ENCODE peak calls at places on chromosomes 3 and 15, in five cellular contexts. G, H, N, P and E are unnamed samples.

GRCh38 chr3:177300039-177300833 is 103.0 kb upstream of the TBL1XR1 start:
- DNase-seq in P (no peak), G (no peak), H (peak), N (no peak), E (no peak)

GRCh38 chr15:52256930-52257733 is 38.5 kb downstream of the MYO5C start:
- DNase-seq in P (no peak), N (peak), H (peak), G (no peak), E (no peak)

GRCh38 chr15:50256188-50257041 is 9.1 kb downstream of the HDC start:
- DNase-seq in P (no peak), N (no peak), G (no peak), H (no peak), E (no peak)

GRCh38 chr15:67458449-67458848 is 62.5 kb upstream of the C15orf61 start:
- DNase-seq in N (no peak), H (no peak), G (no peak), P (no peak), E (no peak)

GRCh38 chr3:10928961-10929471 is 63.5 kb upstream of the SLC6A1 start:
- DNase-seq in N (no peak), P (no peak), H (no peak), G (no peak), E (no peak)

GRCh38 chr3:184783309-184783708 is 28.7 kb upstream of the VPS8 start:
- DNase-seq in G (no peak), P (no peak), N (no peak), H (no peak), E (no peak)

GRCh38 chr15:61750271-61751084 is 309.8 kb downstream of the VPS13C start:
- DNase-seq in H (no peak), G (no peak), N (no peak), P (peak), E (no peak)

GRCh38 chr15:40047413-40048154 is 8.6 kb upstream of the SRP14 start:
- DNase-seq in N (peak), G (peak), H (no peak), P (peak), E (peak)

GRCh38 chr3:128242818-128243601 is 89.7 kb downstream of the EEFSEC start:
- DNase-seq in P (no peak), H (no peak), N (peak), G (no peak), E (no peak)

GRCh38 chr3:190320594-190321362 is 1.5 kb downstream of the CLDN1 start:
- DNase-seq in N (no peak), H (no peak), G (no peak), P (no peak), E (no peak)

GRCh38 chr3:46719735-46720271 is 2.1 kb upstream of the PRSS50 start:
- DNase-seq in H (peak), P (no peak), N (no peak), G (no peak), E (no peak)

GRCh38 chr3:120524171-120524923 is 71.8 kb upstream of the NDUFB4 start:
- DNase-seq in P (no peak), G (no peak), H (no peak), N (no peak), E (no peak)

GRCh38 chr3:81749285-81749684 is 12.2 kb downstream of the GBE1 start:
- DNase-seq in H (no peak), N (no peak), P (no peak), G (no peak), E (no peak)

GRCh38 chr15:78055923-78056713 is 21.4 kb downstream of the TBC1D2B start:
- DNase-seq in G (no peak), H (peak), P (peak), N (no peak), E (no peak)

GRCh38 chr15:38636597-38636996 is 72.0 kb upstream of the RASGRP1 start:
- DNase-seq in H (no peak), P (no peak), N (no peak), G (peak), E (no peak)

GRCh38 chr3:54882114-54882833 is 45.6 kb downstream of the LRTM1 start:
- DNase-seq in N (no peak), H (no peak), P (peak), G (no peak), E (no peak)

GRCh38 chr3:76026379-76026778 is 241.0 kb upstream of the ZNF717 start:
- DNase-seq in P (no peak), H (no peak), G (no peak), N (no peak), E (no peak)

GRCh38 chr15:74289671-74290070 is 53.5 kb downstream of the CCDC33 start:
- DNase-seq in H (no peak), P (no peak), N (no peak), G (no peak), E (no peak)

GRCh38 chr15:74294010-74294409 is 57.9 kb downstream of the CCDC33 start:
- DNase-seq in N (no peak), G (no peak), P (no peak), H (no peak), E (no peak)

GRCh38 chr15:74290645-74291044 is 54.5 kb downstream of the CCDC33 start:
- DNase-seq in H (no peak), G (no peak), N (no peak), P (no peak), E (no peak)

GRCh38 chr15:74293021-74293810 is 57.1 kb downstream of the CCDC33 start:
- DNase-seq in G (no peak), N (no peak), P (no peak), H (no peak), E (no peak)

DNA sequence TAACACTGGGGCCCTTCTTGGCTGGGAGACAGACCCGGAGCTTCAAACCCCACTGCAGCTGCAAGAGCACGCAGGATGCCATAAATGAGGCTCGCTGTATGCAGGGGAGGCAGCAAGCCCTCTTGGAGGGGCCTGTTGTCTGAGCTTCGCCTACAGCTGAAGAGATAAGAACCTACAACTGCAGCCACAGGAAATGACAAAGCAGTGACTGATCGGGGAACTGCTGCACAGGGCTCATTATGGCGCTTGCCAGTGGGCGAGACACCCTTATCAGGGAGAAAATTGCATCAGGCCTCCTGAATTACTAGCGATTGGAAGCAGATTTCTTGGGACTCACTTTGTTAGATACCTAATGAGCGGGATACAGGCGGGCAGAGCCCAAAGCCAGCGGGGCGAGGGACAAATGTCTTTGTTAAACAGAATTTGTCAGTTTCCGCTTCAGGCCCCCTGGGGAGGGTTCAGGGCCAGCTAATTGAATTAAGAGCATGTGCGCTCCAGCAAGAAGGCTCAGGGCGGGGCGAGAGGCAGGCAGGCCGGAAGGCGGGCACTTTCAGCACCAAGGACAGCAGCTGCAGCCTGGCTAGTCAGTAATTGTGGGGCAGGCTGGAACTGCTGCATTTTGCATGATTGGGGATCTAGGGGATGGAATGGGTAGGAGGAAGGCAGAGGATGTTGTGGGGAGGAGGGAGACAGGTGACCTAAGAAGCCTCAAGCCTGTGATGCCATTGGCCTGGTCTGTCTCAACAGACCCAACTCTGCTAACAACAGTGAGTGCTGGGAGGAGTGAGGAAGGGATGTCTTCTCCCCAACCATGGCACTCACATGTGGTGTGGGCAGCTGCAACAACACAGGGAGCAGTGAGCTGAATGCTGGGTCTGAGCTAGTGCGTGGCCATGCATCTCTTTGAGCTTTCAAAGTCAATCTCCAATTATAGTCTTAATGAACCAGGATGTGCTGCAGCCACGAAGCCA is 55.3 kb downstream of the CCDC33 start:
- DNase-seq in G (peak), P (peak), H (peak), N (peak), E (peak)
- TF ChIP-seq CTCF in G (no peak), P (no peak), H (no peak), N (no peak), E (no peak)

GRCh38 chr3:196632033-196632751 is 7.3 kb upstream of the NRROS start:
- DNase-seq in H (peak), N (peak), G (peak), P (peak), E (peak)
- TF ChIP-seq CTCF in H (no peak), N (peak), G (peak), P (no peak), E (peak)

DNA sequence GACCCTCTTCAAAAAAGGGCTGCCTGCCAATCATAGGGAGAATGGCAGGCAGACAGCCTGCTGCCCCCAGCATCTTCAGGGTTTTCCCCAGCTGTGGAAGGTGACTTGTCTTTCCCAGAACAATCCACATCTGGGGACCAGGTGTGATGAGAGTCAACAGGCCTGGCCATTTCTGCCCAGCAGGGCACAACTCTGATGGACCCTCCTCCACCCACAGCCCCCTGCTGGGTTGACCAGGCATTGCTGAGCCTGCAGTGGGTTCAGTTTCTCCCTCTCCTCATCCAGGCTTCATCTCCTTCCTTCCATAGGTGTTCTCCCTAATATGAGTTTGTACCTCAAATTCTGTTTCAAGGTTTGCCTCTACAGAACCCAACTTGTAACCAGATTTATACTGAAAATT is 111.0 kb downstream of the MINAR1 start:
- DNase-seq in H (no peak), P (no peak), N (no peak), G (no peak), E (no peak)
- TF ChIP-seq CTCF in H (no peak), P (no peak), N (no peak), G (no peak), E (no peak)

GRCh38 chr15:93359780-93360161 is 270.8 kb upstream of the RGMA start:
- DNase-seq in P (no peak), G (no peak), H (no peak), N (no peak), E (no peak)

GRCh38 chr15:93362203-93362602 is 273.2 kb upstream of the RGMA start:
- DNase-seq in G (no peak), P (no peak), H (peak), N (no peak), E (no peak)

GRCh38 chr15:93359037-93359779 is 270.2 kb upstream of the RGMA start:
- DNase-seq in P (no peak), N (no peak), G (no peak), H (no peak), E (no peak)

GRCh38 chr15:93366387-93367100 is 277.5 kb upstream of the RGMA start:
- DNase-seq in G (no peak), H (peak), N (no peak), P (no peak), E (no peak)

GRCh38 chr15:93362821-93363220 is 273.8 kb upstream of the RGMA start:
- DNase-seq in H (peak), P (no peak), G (no peak), N (no peak), E (no peak)
- TF ChIP-seq CTCF in H (peak), P (no peak), G (no peak), N (no peak), E (no peak)